ENCODE peak calls at places on chromosomes 7 and 10, in four cellular contexts. B is Peyer's patch, O is lower lobe of right lung, T is AG09309. K is an unnamed sample.

GRCh38 chr7:24576171-24577052 is 3.2 kb downstream of the PALS2 start:
- DNase-seq in B (peak; percentile 54), O (no peak), T (peak; percentile 33), K (peak; percentile 82)

GRCh38 chr10:91617073-91617580 is 15.7 kb downstream of the PPP1R3C start:
- DNase-seq in B (no peak), O (no peak), T (no peak), K (no peak)

GRCh38 chr10:60348982-60349381 is 40.7 kb downstream of the ANK3 start:
- DNase-seq in B (no peak), O (no peak), T (no peak), K (no peak)

GRCh38 chr10:114492351-114493037 is 88.2 kb upstream of the AFAP1L2 start:
- DNase-seq in B (no peak), O (no peak), T (no peak), K (no peak)

GRCh38 chr7:95901006-95901405 is 128.7 kb downstream of the DYNC1I1 start:
- DNase-seq in B (no peak), O (no peak), T (no peak), K (no peak)

GRCh38 chr7:108335264-108335918 is 120.8 kb downstream of the NRCAM start:
- DNase-seq in B (no peak), O (peak; percentile 45), T (no peak), K (peak; percentile 7)

GRCh38 chr7:37193087-37193774 is 255.4 kb downstream of the ELMO1 start:
- DNase-seq in B (no peak), O (no peak), T (no peak), K (no peak)

GRCh38 chr7:83032195-83032594 is 130.5 kb downstream of the PCLO start:
- DNase-seq in B (no peak), O (no peak), T (no peak), K (no peak)

GRCh38 chr10:122327237-122328206 is 47.0 kb upstream of the PLEKHA1 start:
- DNase-seq in B (no peak), O (no peak), T (no peak), K (no peak)

GRCh38 chr7:33129806-33130153 is 416 bp downstream of the BBS9 start:
- DNase-seq in B (no peak), O (no peak), T (no peak), K (no peak)

GRCh38 chr10:79081353-79082034 is 12.7 kb downstream of the ZMIZ1 start:
- DNase-seq in B (no peak), O (no peak), T (peak; percentile 87), K (no peak)

GRCh38 chr7:15916666-15917388 is 230.3 kb upstream of the MEOX2 start:
- DNase-seq in B (no peak), O (no peak), T (peak; percentile 16), K (no peak)

GRCh38 chr7:43004076-43004475 is 71.9 kb downstream of the MRPL32 start:
- DNase-seq in B (no peak), O (no peak), T (no peak), K (no peak)

GRCh38 chr7:159145544-159145891 is 851 bp upstream of the VIPR2 start:
- DNase-seq in B (no peak), O (no peak), T (no peak), K (no peak)

GRCh38 chr7:116213361-116214155 is 3.2 kb downstream of the TES start:
- DNase-seq in B (no peak), O (no peak), T (no peak), K (no peak)

GRCh38 chr10:77890097-77890496 is 36.5 kb downstream of the DLG5 start:
- DNase-seq in B (no peak), O (no peak), T (no peak), K (no peak)

GRCh38 chr7:50653997-50654425 is 88.8 kb upstream of the DDC start:
- DNase-seq in B (peak; percentile 75), O (no peak), T (no peak), K (no peak)

GRCh38 chr7:36538126-36538525 is 148.5 kb downstream of the ANLN start:
- DNase-seq in B (no peak), O (no peak), T (no peak), K (no peak)

GRCh38 chr7:139592801-139593461 is 69.4 kb downstream of the CLEC2L start:
- DNase-seq in B (no peak), O (no peak), T (no peak), K (no peak)

GRCh38 chr10:93859049-93859655 is 34.6 kb upstream of the SLC35G1 start:
- DNase-seq in B (no peak), O (no peak), T (no peak), K (no peak)

GRCh38 chr10:128263891-128264688 is 137.9 kb upstream of the MKI67 start:
- DNase-seq in B (peak; percentile 75), O (peak; percentile 57), T (peak; percentile 1), K (peak; percentile 41)

GRCh38 chr10:70232155-70232858 is 922 bp downstream of the PPA1 start:
- DNase-seq in B (peak; percentile 75), O (peak; percentile 68), T (no peak), K (peak; percentile 40)

GRCh38 chr7:115679976-115680375 is 350.6 kb downstream of the TFEC start:
- DNase-seq in B (no peak), O (no peak), T (no peak), K (peak; percentile 36)

GRCh38 chr7:155803418-155804376 is 8.6 kb downstream of the SHH start:
- DNase-seq in B (peak; percentile 64), O (peak; percentile 91), T (no peak), K (no peak)

GRCh38 chr10:63929826-63930467 is 408.7 kb downstream of the REEP3 start:
- DNase-seq in B (no peak), O (no peak), T (no peak), K (peak; percentile 66)

GRCh38 chr7:125668321-125668993 is 738.8 kb upstream of the POT1 start:
- DNase-seq in B (no peak), O (no peak), T (no peak), K (no peak)

GRCh38 chr10:59243611-59244195 is 67.3 kb downstream of the PHYHIPL start:
- DNase-seq in B (no peak), O (no peak), T (no peak), K (no peak)

GRCh38 chr10:59242057-59242456 is 65.6 kb downstream of the PHYHIPL start:
- DNase-seq in B (no peak), O (no peak), T (no peak), K (no peak)

GRCh38 chr10:59242991-59243390 is 66.5 kb downstream of the PHYHIPL start:
- DNase-seq in B (no peak), O (no peak), T (no peak), K (no peak)

GRCh38 chr10:59237775-59238174 is 61.3 kb downstream of the PHYHIPL start:
- DNase-seq in B (no peak), O (no peak), T (no peak), K (peak; percentile 64)

DNA sequence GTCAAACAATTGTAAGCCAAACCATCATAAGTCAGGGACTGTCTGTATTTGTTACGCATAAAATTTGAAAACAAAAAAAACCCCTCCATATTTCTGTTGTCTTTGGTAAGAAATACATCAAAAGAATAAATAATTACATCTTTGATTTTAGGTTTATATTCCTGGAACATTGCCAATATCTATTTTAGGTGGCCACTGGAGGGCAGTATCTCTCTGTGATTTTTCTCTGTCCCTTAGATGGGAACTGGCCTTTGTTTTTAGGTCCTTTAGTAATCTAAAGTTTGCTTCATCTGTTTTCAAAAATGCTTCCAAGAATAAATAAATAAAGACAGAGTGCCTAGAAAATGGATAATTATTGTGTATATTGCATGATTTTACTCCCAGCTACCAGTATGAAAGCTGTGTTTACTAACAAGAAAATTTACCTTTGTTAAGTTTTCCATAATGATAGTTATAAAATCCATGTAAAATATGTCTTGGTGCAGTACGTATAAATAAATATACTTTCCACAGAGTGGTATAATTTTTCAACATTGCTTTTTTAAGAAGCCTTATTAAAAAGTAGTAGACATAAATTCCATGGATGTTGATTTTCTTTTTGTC is 64.2 kb downstream of the PHYHIPL start:
- DNase-seq in B (no peak), O (no peak), T (peak; percentile 3), K (peak; percentile 32)
- TF ChIP-seq CTCF in B (peak; percentile 62), O (peak; percentile 63), T (peak; percentile 51), K (peak; percentile 49)

GRCh38 chr10:83045731-83046130 is 1093.6 kb upstream of the GHITM start:
- DNase-seq in B (no peak), O (no peak), T (no peak), K (no peak)

GRCh38 chr10:83050815-83051214 is 1088.5 kb upstream of the GHITM start:
- DNase-seq in B (no peak), O (no peak), T (no peak), K (no peak)
- TF ChIP-seq CTCF in B (no peak), O (no peak), T (no peak), K (peak; percentile 37)

GRCh38 chr7:39949980-39950472 is at the start of gene CDK13:
- DNase-seq in B (peak; percentile 93), O (peak; percentile 90), T (no peak), K (peak; percentile 47)
- TF ChIP-seq CTCF in B (peak; percentile 18), O (peak; percentile 10), T (no peak), K (peak; percentile 32)

DNA sequence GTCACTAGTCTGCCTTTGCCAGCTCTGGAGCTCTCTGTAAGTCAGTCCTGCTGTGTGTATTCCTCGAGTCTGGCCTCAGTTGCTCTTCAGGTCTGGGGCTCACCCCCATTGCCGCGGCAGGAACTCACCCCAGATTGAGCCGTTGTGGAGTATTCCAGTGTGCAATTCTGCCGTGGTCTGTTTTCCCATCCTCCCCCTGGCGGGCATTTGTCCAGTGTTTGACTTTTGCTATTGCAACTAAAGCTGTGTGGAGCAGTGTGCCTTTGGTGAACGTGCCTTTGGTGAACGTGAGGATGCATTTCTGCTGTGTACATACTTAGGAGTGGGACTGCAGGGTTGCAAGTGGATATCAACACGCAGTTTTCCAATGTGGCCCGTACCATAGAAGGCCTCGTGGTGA is 134.5 kb downstream of the FAM53B start:
- DNase-seq in B (no peak), O (no peak), T (no peak), K (no peak)
- TF ChIP-seq CTCF in B (no peak), O (no peak), T (no peak), K (no peak)

GRCh38 chr7:8190121-8190895 is 71.7 kb downstream of the ICA1 start:
- DNase-seq in B (peak; percentile 86), O (no peak), T (peak; percentile 20), K (peak; percentile 14)

GRCh38 chr7:8189615-8190014 is 72.4 kb downstream of the ICA1 start:
- DNase-seq in B (no peak), O (no peak), T (no peak), K (no peak)

GRCh38 chr7:8197994-8198698 is 63.8 kb downstream of the ICA1 start:
- DNase-seq in B (peak; percentile 59), O (no peak), T (no peak), K (no peak)

GRCh38 chr7:8192897-8193296 is 69.1 kb downstream of the ICA1 start:
- DNase-seq in B (no peak), O (no peak), T (no peak), K (no peak)
- TF ChIP-seq CTCF in B (no peak), O (no peak), T (no peak), K (no peak)